ENCODE peak calls at places on chromosomes 3 and 15, in four cellular contexts. One of them, this sample, is unnamed.
A peak's percentile ranks its signal among the peaks of the same experiment; 100 is the strongest.

GRCh38 chr3:136141891-136142290 is 54.2 kb downstream of the MSL2 start:
- DNase-seq in neuronal stem cell: no peak
- DNase-seq in IMR-90: peak; percentile 49
- DNase-seq in mesenchymal stem cell: no peak
- DNase-seq in this sample: no peak

GRCh38 chr3:48411606-48412374 is 18.1 kb downstream of the PLXNB1 start:
- DNase-seq in mesenchymal stem cell: no peak
- DNase-seq in IMR-90: no peak
- DNase-seq in neuronal stem cell: no peak
- DNase-seq in this sample: no peak

GRCh38 chr3:55648591-55649318 is 161.6 kb upstream of the WNT5A start:
- DNase-seq in neuronal stem cell: no peak
- DNase-seq in mesenchymal stem cell: no peak
- DNase-seq in IMR-90: no peak
- DNase-seq in this sample: peak; percentile 73

GRCh38 chr15:78734441-78735064 is 76.7 kb downstream of the ADAMTS7 start:
- DNase-seq in IMR-90: no peak
- DNase-seq in neuronal stem cell: no peak
- DNase-seq in mesenchymal stem cell: no peak
- DNase-seq in this sample: no peak

GRCh38 chr15:60507596-60508424 is 28.9 kb upstream of the ICE2 start:
- DNase-seq in neuronal stem cell: peak; percentile 49
- DNase-seq in mesenchymal stem cell: peak; percentile 75
- DNase-seq in IMR-90: peak; percentile 77
- DNase-seq in this sample: peak; percentile 48

GRCh38 chr3:188294113-188294512 is 140.2 kb downstream of the LPP start:
- DNase-seq in mesenchymal stem cell: no peak
- DNase-seq in IMR-90: no peak
- DNase-seq in neuronal stem cell: no peak
- DNase-seq in this sample: no peak

GRCh38 chr3:19931767-19932188 is 2.2 kb downstream of the EFHB start:
- DNase-seq in neuronal stem cell: no peak
- DNase-seq in mesenchymal stem cell: peak; percentile 13
- DNase-seq in IMR-90: no peak
- DNase-seq in this sample: no peak

GRCh38 chr3:63763156-63763555 is 55.9 kb upstream of the C3orf49 start:
- DNase-seq in IMR-90: no peak
- DNase-seq in neuronal stem cell: no peak
- DNase-seq in mesenchymal stem cell: no peak
- DNase-seq in this sample: no peak

GRCh38 chr3:60456180-60456579 is 795.1 kb downstream of the FHIT start:
- DNase-seq in neuronal stem cell: no peak
- DNase-seq in IMR-90: no peak
- DNase-seq in mesenchymal stem cell: no peak
- DNase-seq in this sample: no peak

GRCh38 chr15:47731230-47731629 is 13.9 kb downstream of the SEMA6D start:
- DNase-seq in neuronal stem cell: no peak
- DNase-seq in IMR-90: no peak
- DNase-seq in mesenchymal stem cell: no peak
- DNase-seq in this sample: no peak

GRCh38 chr3:147371771-147372340 is 34.5 kb downstream of the ZIC4 start:
- DNase-seq in neuronal stem cell: no peak
- DNase-seq in IMR-90: no peak
- DNase-seq in mesenchymal stem cell: no peak
- DNase-seq in this sample: no peak

GRCh38 chr3:62238003-62238402 is 135.3 kb downstream of the FEZF2 start:
- DNase-seq in neuronal stem cell: no peak
- DNase-seq in IMR-90: no peak
- DNase-seq in mesenchymal stem cell: no peak
- DNase-seq in this sample: no peak

GRCh38 chr3:129045675-129046036 is 14.9 kb upstream of the GP9 start:
- DNase-seq in IMR-90: no peak
- DNase-seq in mesenchymal stem cell: no peak
- DNase-seq in neuronal stem cell: no peak
- DNase-seq in this sample: peak; percentile 58

GRCh38 chr3:110708166-110708565 is 363.4 kb upstream of the NECTIN3 start:
- DNase-seq in IMR-90: no peak
- DNase-seq in mesenchymal stem cell: no peak
- DNase-seq in neuronal stem cell: no peak
- DNase-seq in this sample: no peak

GRCh38 chr3:55571913-55572312 is 84.8 kb upstream of the WNT5A start:
- DNase-seq in mesenchymal stem cell: peak; percentile 57
- DNase-seq in neuronal stem cell: peak; percentile 52
- DNase-seq in IMR-90: no peak
- DNase-seq in this sample: peak; percentile 93

GRCh38 chr15:64634020-64634419 is 141.4 kb downstream of the RBPMS2 start:
- DNase-seq in mesenchymal stem cell: peak; percentile 53
- DNase-seq in neuronal stem cell: peak; percentile 15
- DNase-seq in IMR-90: no peak
- DNase-seq in this sample: no peak

GRCh38 chr3:32157600-32158264 is 51.3 kb downstream of the GPD1L start:
- DNase-seq in IMR-90: no peak
- DNase-seq in neuronal stem cell: no peak
- DNase-seq in mesenchymal stem cell: no peak
- DNase-seq in this sample: no peak

GRCh38 chr15:80890341-80890972 is 99.2 kb downstream of the MESD start:
- DNase-seq in neuronal stem cell: no peak
- DNase-seq in mesenchymal stem cell: no peak
- DNase-seq in IMR-90: peak; percentile 42
- DNase-seq in this sample: no peak

GRCh38 chr3:127784283-127784682 is 38.0 kb downstream of the MGLL start:
- DNase-seq in IMR-90: no peak
- DNase-seq in neuronal stem cell: no peak
- DNase-seq in mesenchymal stem cell: no peak
- DNase-seq in this sample: no peak

GRCh38 chr15:101081900-101082299 is 162.7 kb downstream of the LRRK1 start:
- DNase-seq in mesenchymal stem cell: no peak
- DNase-seq in neuronal stem cell: no peak
- DNase-seq in IMR-90: no peak
- DNase-seq in this sample: no peak
- H2BK15ac ChIP-seq in mesenchymal stem cell: no peak overlapping the region
- H2BK15ac ChIP-seq in neuronal stem cell: no peak overlapping the region
- H2BK15ac ChIP-seq in IMR-90: no peak overlapping the region
- H2BK15ac ChIP-seq in this sample: no peak overlapping the region

GRCh38 chr3:53178246-53178645 is 17.2 kb downstream of the PRKCD start:
- DNase-seq in neuronal stem cell: no peak
- DNase-seq in mesenchymal stem cell: no peak
- DNase-seq in IMR-90: no peak
- DNase-seq in this sample: no peak
- H3K9me3 ChIP-seq in neuronal stem cell: no peaks in the 10 kb centered on the region
- H3K9me3 ChIP-seq in mesenchymal stem cell: no peaks in the 10 kb centered on the region
- H3K9me3 ChIP-seq in IMR-90: no peaks in the 10 kb centered on the region
- H3K9me3 ChIP-seq in this sample: no peaks in the 10 kb centered on the region

GRCh38 chr15:71390101-71390500 is 274.8 kb downstream of the THSD4 start:
- DNase-seq in neuronal stem cell: no peak
- DNase-seq in IMR-90: no peak
- DNase-seq in mesenchymal stem cell: no peak
- DNase-seq in this sample: no peak
- H2BK15ac ChIP-seq in neuronal stem cell: no peak overlapping the region
- H2BK15ac ChIP-seq in IMR-90: no peak overlapping the region
- H2BK15ac ChIP-seq in mesenchymal stem cell: no peak overlapping the region
- H2BK15ac ChIP-seq in this sample: no peak overlapping the region

GRCh38 chr3:113637756-113638155 is 58.7 kb downstream of the USF3 start:
- DNase-seq in mesenchymal stem cell: no peak
- DNase-seq in IMR-90: no peak
- DNase-seq in neuronal stem cell: no peak
- DNase-seq in this sample: no peak
- H3K9me3 ChIP-seq in mesenchymal stem cell: no peaks in the 10 kb centered on the region
- H3K9me3 ChIP-seq in IMR-90: no peaks in the 10 kb centered on the region
- H3K9me3 ChIP-seq in neuronal stem cell: no peaks in the 10 kb centered on the region
- H3K9me3 ChIP-seq in this sample: no peaks in the 10 kb centered on the region